ENCODE peak calls at places on chromosome 11, in nine cellular contexts. One of them, this sample, is unnamed.
A peak's percentile ranks its signal among the peaks of the same experiment; 100 is the strongest.

GRCh38 chr11:7577883-7578242 is 64.1 kb downstream of the PPFIBP2 start:
- DNase-seq in iris pigment epithelial cell: peak; percentile 75
- DNase-seq in anterior cingulate cortex: no peak
- DNase-seq in smooth muscle cell of the brain vasculature: no peak
- DNase-seq in left cardiac atrium: no peak
- DNase-seq in activated naive CD4-positive, alpha-beta T cell treated with anti-CD3 and anti-CD28 coated beads, Interleukin-2, amount 50 U/mL, for 16 hours: no peak
- DNase-seq in activated effector memory CD4-positive, alpha-beta T cell treated with anti-CD3 and anti-CD28 coated beads, Interleukin-2, amount 50 U/mL, for 16 hours: no peak
- DNase-seq in ureter: no peak
- DNase-seq in HFFc6: peak; percentile 53
- DNase-seq in this sample: no peak

GRCh38 chr11:61609970-61610347 is 29.1 kb upstream of the SYT7 start:
- DNase-seq in iris pigment epithelial cell: no peak
- DNase-seq in anterior cingulate cortex: no peak
- DNase-seq in smooth muscle cell of the brain vasculature: no peak
- DNase-seq in left cardiac atrium: no peak
- DNase-seq in activated naive CD4-positive, alpha-beta T cell treated with anti-CD3 and anti-CD28 coated beads, Interleukin-2, amount 50 U/mL, for 16 hours: no peak
- DNase-seq in activated effector memory CD4-positive, alpha-beta T cell treated with anti-CD3 and anti-CD28 coated beads, Interleukin-2, amount 50 U/mL, for 16 hours: no peak
- DNase-seq in ureter: no peak
- DNase-seq in HFFc6: no peak
- DNase-seq in this sample: no peak

GRCh38 chr11:60910711-60911366 is 3.1 kb upstream of the TMEM109 start:
- DNase-seq in iris pigment epithelial cell: no peak
- DNase-seq in anterior cingulate cortex: no peak
- DNase-seq in smooth muscle cell of the brain vasculature: no peak
- DNase-seq in left cardiac atrium: no peak
- DNase-seq in activated naive CD4-positive, alpha-beta T cell treated with anti-CD3 and anti-CD28 coated beads, Interleukin-2, amount 50 U/mL, for 16 hours: no peak
- DNase-seq in activated effector memory CD4-positive, alpha-beta T cell treated with anti-CD3 and anti-CD28 coated beads, Interleukin-2, amount 50 U/mL, for 16 hours: no peak
- DNase-seq in ureter: no peak
- DNase-seq in HFFc6: no peak
- DNase-seq in this sample: no peak

GRCh38 chr11:9962722-9963121 is 298.8 kb downstream of the SWAP70 start:
- DNase-seq in iris pigment epithelial cell: peak; percentile 39
- DNase-seq in anterior cingulate cortex: no peak
- DNase-seq in smooth muscle cell of the brain vasculature: no peak
- DNase-seq in left cardiac atrium: no peak
- DNase-seq in activated naive CD4-positive, alpha-beta T cell treated with anti-CD3 and anti-CD28 coated beads, Interleukin-2, amount 50 U/mL, for 16 hours: no peak
- DNase-seq in activated effector memory CD4-positive, alpha-beta T cell treated with anti-CD3 and anti-CD28 coated beads, Interleukin-2, amount 50 U/mL, for 16 hours: no peak
- DNase-seq in ureter: no peak
- DNase-seq in HFFc6: no peak
- DNase-seq in this sample: no peak

GRCh38 chr11:111162306-111162705 is 83.2 kb upstream of the POU2AF2 start:
- DNase-seq in iris pigment epithelial cell: peak; percentile 67
- DNase-seq in anterior cingulate cortex: no peak
- DNase-seq in smooth muscle cell of the brain vasculature: no peak
- DNase-seq in left cardiac atrium: no peak
- DNase-seq in activated naive CD4-positive, alpha-beta T cell treated with anti-CD3 and anti-CD28 coated beads, Interleukin-2, amount 50 U/mL, for 16 hours: no peak
- DNase-seq in activated effector memory CD4-positive, alpha-beta T cell treated with anti-CD3 and anti-CD28 coated beads, Interleukin-2, amount 50 U/mL, for 16 hours: no peak
- DNase-seq in ureter: no peak
- DNase-seq in HFFc6: peak; percentile 41
- DNase-seq in this sample: no peak

GRCh38 chr11:71240865-71241691 is 11.3 kb downstream of the SHANK2 start:
- DNase-seq in iris pigment epithelial cell: peak; percentile 97
- DNase-seq in anterior cingulate cortex: no peak
- DNase-seq in smooth muscle cell of the brain vasculature: peak; percentile 33
- DNase-seq in left cardiac atrium: no peak
- DNase-seq in activated naive CD4-positive, alpha-beta T cell treated with anti-CD3 and anti-CD28 coated beads, Interleukin-2, amount 50 U/mL, for 16 hours: no peak
- DNase-seq in activated effector memory CD4-positive, alpha-beta T cell treated with anti-CD3 and anti-CD28 coated beads, Interleukin-2, amount 50 U/mL, for 16 hours: peak; percentile 27
- DNase-seq in ureter: peak; percentile 77
- DNase-seq in HFFc6: peak; percentile 73
- DNase-seq in this sample: no peak

GRCh38 chr11:71462726-71463125 is 9.7 kb downstream of the NADSYN1 start:
- DNase-seq in iris pigment epithelial cell: no peak
- DNase-seq in anterior cingulate cortex: no peak
- DNase-seq in smooth muscle cell of the brain vasculature: no peak
- DNase-seq in left cardiac atrium: peak; percentile 10
- DNase-seq in activated naive CD4-positive, alpha-beta T cell treated with anti-CD3 and anti-CD28 coated beads, Interleukin-2, amount 50 U/mL, for 16 hours: no peak
- DNase-seq in activated effector memory CD4-positive, alpha-beta T cell treated with anti-CD3 and anti-CD28 coated beads, Interleukin-2, amount 50 U/mL, for 16 hours: no peak
- DNase-seq in ureter: no peak
- DNase-seq in HFFc6: no peak
- DNase-seq in this sample: no peak

GRCh38 chr11:104534268-104534667 is 364.0 kb downstream of the CASP12 start:
- DNase-seq in iris pigment epithelial cell: peak; percentile 91
- DNase-seq in anterior cingulate cortex: no peak
- DNase-seq in smooth muscle cell of the brain vasculature: peak; percentile 7
- DNase-seq in left cardiac atrium: no peak
- DNase-seq in activated naive CD4-positive, alpha-beta T cell treated with anti-CD3 and anti-CD28 coated beads, Interleukin-2, amount 50 U/mL, for 16 hours: no peak
- DNase-seq in activated effector memory CD4-positive, alpha-beta T cell treated with anti-CD3 and anti-CD28 coated beads, Interleukin-2, amount 50 U/mL, for 16 hours: no peak
- DNase-seq in ureter: no peak
- DNase-seq in HFFc6: no peak
- DNase-seq in this sample: no peak

GRCh38 chr11:45142241-45142885 is 4.1 kb upstream of the PRDM11 start:
- DNase-seq in iris pigment epithelial cell: peak; percentile 15
- DNase-seq in anterior cingulate cortex: no peak
- DNase-seq in smooth muscle cell of the brain vasculature: no peak
- DNase-seq in left cardiac atrium: no peak
- DNase-seq in activated naive CD4-positive, alpha-beta T cell treated with anti-CD3 and anti-CD28 coated beads, Interleukin-2, amount 50 U/mL, for 16 hours: no peak
- DNase-seq in activated effector memory CD4-positive, alpha-beta T cell treated with anti-CD3 and anti-CD28 coated beads, Interleukin-2, amount 50 U/mL, for 16 hours: no peak
- DNase-seq in ureter: no peak
- DNase-seq in HFFc6: no peak
- DNase-seq in this sample: no peak

GRCh38 chr11:79262221-79262620 is 178.6 kb downstream of the TENM4 start:
- DNase-seq in iris pigment epithelial cell: no peak
- DNase-seq in anterior cingulate cortex: no peak
- DNase-seq in smooth muscle cell of the brain vasculature: no peak
- DNase-seq in left cardiac atrium: no peak
- DNase-seq in activated naive CD4-positive, alpha-beta T cell treated with anti-CD3 and anti-CD28 coated beads, Interleukin-2, amount 50 U/mL, for 16 hours: no peak
- DNase-seq in activated effector memory CD4-positive, alpha-beta T cell treated with anti-CD3 and anti-CD28 coated beads, Interleukin-2, amount 50 U/mL, for 16 hours: no peak
- DNase-seq in ureter: no peak
- DNase-seq in HFFc6: peak; percentile 31
- DNase-seq in this sample: no peak

GRCh38 chr11:64285885-64286800 is 495 bp downstream of the GPR137 start:
- DNase-seq in iris pigment epithelial cell: no peak
- DNase-seq in anterior cingulate cortex: no peak
- DNase-seq in smooth muscle cell of the brain vasculature: no peak
- DNase-seq in left cardiac atrium: no peak
- DNase-seq in activated naive CD4-positive, alpha-beta T cell treated with anti-CD3 and anti-CD28 coated beads, Interleukin-2, amount 50 U/mL, for 16 hours: no peak
- DNase-seq in activated effector memory CD4-positive, alpha-beta T cell treated with anti-CD3 and anti-CD28 coated beads, Interleukin-2, amount 50 U/mL, for 16 hours: peak; percentile 73
- DNase-seq in ureter: no peak
- DNase-seq in HFFc6: no peak
- DNase-seq in this sample: no peak

GRCh38 chr11:41245184-41245583 is 214.3 kb downstream of the LRRC4C start:
- DNase-seq in iris pigment epithelial cell: no peak
- DNase-seq in anterior cingulate cortex: no peak
- DNase-seq in smooth muscle cell of the brain vasculature: no peak
- DNase-seq in left cardiac atrium: no peak
- DNase-seq in activated naive CD4-positive, alpha-beta T cell treated with anti-CD3 and anti-CD28 coated beads, Interleukin-2, amount 50 U/mL, for 16 hours: no peak
- DNase-seq in activated effector memory CD4-positive, alpha-beta T cell treated with anti-CD3 and anti-CD28 coated beads, Interleukin-2, amount 50 U/mL, for 16 hours: peak; percentile 60
- DNase-seq in ureter: no peak
- DNase-seq in HFFc6: no peak
- DNase-seq in this sample: no peak

GRCh38 chr11:11657101-11657935 is 35.5 kb upstream of the GALNT18 start:
- DNase-seq in iris pigment epithelial cell: no peak
- DNase-seq in anterior cingulate cortex: no peak
- DNase-seq in smooth muscle cell of the brain vasculature: no peak
- DNase-seq in left cardiac atrium: no peak
- DNase-seq in activated naive CD4-positive, alpha-beta T cell treated with anti-CD3 and anti-CD28 coated beads, Interleukin-2, amount 50 U/mL, for 16 hours: no peak
- DNase-seq in activated effector memory CD4-positive, alpha-beta T cell treated with anti-CD3 and anti-CD28 coated beads, Interleukin-2, amount 50 U/mL, for 16 hours: no peak
- DNase-seq in ureter: no peak
- DNase-seq in HFFc6: no peak
- DNase-seq in this sample: no peak

GRCh38 chr11:119120639-119121007 is 757 bp upstream of the HINFP start:
- DNase-seq in iris pigment epithelial cell: peak; percentile 78
- DNase-seq in anterior cingulate cortex: no peak
- DNase-seq in smooth muscle cell of the brain vasculature: no peak
- DNase-seq in left cardiac atrium: no peak
- DNase-seq in activated naive CD4-positive, alpha-beta T cell treated with anti-CD3 and anti-CD28 coated beads, Interleukin-2, amount 50 U/mL, for 16 hours: no peak
- DNase-seq in activated effector memory CD4-positive, alpha-beta T cell treated with anti-CD3 and anti-CD28 coated beads, Interleukin-2, amount 50 U/mL, for 16 hours: no peak
- DNase-seq in ureter: no peak
- DNase-seq in HFFc6: peak; percentile 38
- DNase-seq in this sample: no peak

GRCh38 chr11:109422755-109423113 is 744 bp downstream of the C11orf87 start:
- DNase-seq in iris pigment epithelial cell: peak; percentile 20
- DNase-seq in anterior cingulate cortex: no peak
- DNase-seq in smooth muscle cell of the brain vasculature: no peak
- DNase-seq in left cardiac atrium: no peak
- DNase-seq in activated naive CD4-positive, alpha-beta T cell treated with anti-CD3 and anti-CD28 coated beads, Interleukin-2, amount 50 U/mL, for 16 hours: no peak
- DNase-seq in activated effector memory CD4-positive, alpha-beta T cell treated with anti-CD3 and anti-CD28 coated beads, Interleukin-2, amount 50 U/mL, for 16 hours: no peak
- DNase-seq in ureter: no peak
- DNase-seq in HFFc6: no peak
- DNase-seq in this sample: no peak

GRCh38 chr11:88194990-88195389 is 19.7 kb upstream of the RAB38 start:
- DNase-seq in iris pigment epithelial cell: no peak
- DNase-seq in anterior cingulate cortex: no peak
- DNase-seq in smooth muscle cell of the brain vasculature: no peak
- DNase-seq in left cardiac atrium: no peak
- DNase-seq in activated naive CD4-positive, alpha-beta T cell treated with anti-CD3 and anti-CD28 coated beads, Interleukin-2, amount 50 U/mL, for 16 hours: no peak
- DNase-seq in activated effector memory CD4-positive, alpha-beta T cell treated with anti-CD3 and anti-CD28 coated beads, Interleukin-2, amount 50 U/mL, for 16 hours: no peak
- DNase-seq in ureter: no peak
- DNase-seq in HFFc6: no peak
- DNase-seq in this sample: no peak